ENCODE peak calls at places on chromosome 1, in seven cellular contexts. J is lung, B is H9, U is heart left ventricle, Q is neural crest cell, R is transverse colon, O is astrocyte. I is an unnamed sample.

GRCh38 chr1:3453891-3454810 is at the start of gene ARHGEF16:
- DNase-seq in O (no peak), B (peak; percentile 95), R (peak; percentile 92), J (peak; percentile 80), Q (peak; percentile 70), U (peak; percentile 50), I (no peak)

GRCh38 chr1:60171793-60172192 is 98.2 kb upstream of the C1orf87 start:
- DNase-seq in Q (no peak), U (no peak), B (no peak), R (no peak), J (no peak), O (peak; percentile 93), I (no peak)

GRCh38 chr1:91549041-91549735 is 48.5 kb downstream of the CDC7 start:
- DNase-seq in O (no peak), J (no peak), Q (no peak), R (peak; percentile 22), U (no peak), B (no peak), I (no peak)

GRCh38 chr1:44297695-44298400 is 57.2 kb downstream of the ERI3 start:
- DNase-seq in B (no peak), O (no peak), Q (no peak), J (no peak), U (no peak), R (no peak), I (no peak)

GRCh38 chr1:245677446-245678240 is 522.9 kb downstream of the KIF26B start:
- DNase-seq in O (peak; percentile 9), B (peak; percentile 15), J (no peak), R (no peak), U (no peak), Q (no peak), I (no peak)

GRCh38 chr1:65149391-65149729 is 1.4 kb downstream of the AK4 start:
- DNase-seq in J (no peak), B (peak; percentile 79), O (no peak), Q (no peak), U (no peak), R (no peak), I (no peak)

GRCh38 chr1:226748306-226748705 is 9.2 kb upstream of the ITPKB start:
- DNase-seq in O (no peak), U (no peak), Q (no peak), R (no peak), J (no peak), B (no peak), I (no peak)

GRCh38 chr1:214012418-214012817 is 24.6 kb downstream of the PROX1 start:
- DNase-seq in Q (no peak), J (no peak), R (no peak), U (no peak), O (no peak), B (no peak), I (no peak)

GRCh38 chr1:39925727-39926342 is 24.1 kb upstream of the MYCL start:
- DNase-seq in B (no peak), J (no peak), R (no peak), O (no peak), U (no peak), Q (no peak), I (no peak)

GRCh38 chr1:46487818-46488218 is 1.8 kb upstream of the DMBX1 start:
- DNase-seq in O (no peak), U (no peak), J (no peak), Q (no peak), R (no peak), B (peak; percentile 76), I (no peak)

GRCh38 chr1:46489169-46489637 is 433 bp upstream of the DMBX1 start:
- DNase-seq in R (peak; percentile 16), Q (no peak), O (no peak), B (no peak), U (no peak), J (no peak), I (no peak)

GRCh38 chr1:46486432-46487015 is 3.1 kb upstream of the DMBX1 start:
- DNase-seq in O (no peak), J (no peak), Q (no peak), B (no peak), R (no peak), U (no peak), I (no peak)

GRCh38 chr1:46489638-46490602 is at the start of gene DMBX1:
- DNase-seq in J (peak; percentile 32), R (peak; percentile 58), O (no peak), B (peak; percentile 86), Q (peak; percentile 25), U (no peak), I (no peak)

DNA sequence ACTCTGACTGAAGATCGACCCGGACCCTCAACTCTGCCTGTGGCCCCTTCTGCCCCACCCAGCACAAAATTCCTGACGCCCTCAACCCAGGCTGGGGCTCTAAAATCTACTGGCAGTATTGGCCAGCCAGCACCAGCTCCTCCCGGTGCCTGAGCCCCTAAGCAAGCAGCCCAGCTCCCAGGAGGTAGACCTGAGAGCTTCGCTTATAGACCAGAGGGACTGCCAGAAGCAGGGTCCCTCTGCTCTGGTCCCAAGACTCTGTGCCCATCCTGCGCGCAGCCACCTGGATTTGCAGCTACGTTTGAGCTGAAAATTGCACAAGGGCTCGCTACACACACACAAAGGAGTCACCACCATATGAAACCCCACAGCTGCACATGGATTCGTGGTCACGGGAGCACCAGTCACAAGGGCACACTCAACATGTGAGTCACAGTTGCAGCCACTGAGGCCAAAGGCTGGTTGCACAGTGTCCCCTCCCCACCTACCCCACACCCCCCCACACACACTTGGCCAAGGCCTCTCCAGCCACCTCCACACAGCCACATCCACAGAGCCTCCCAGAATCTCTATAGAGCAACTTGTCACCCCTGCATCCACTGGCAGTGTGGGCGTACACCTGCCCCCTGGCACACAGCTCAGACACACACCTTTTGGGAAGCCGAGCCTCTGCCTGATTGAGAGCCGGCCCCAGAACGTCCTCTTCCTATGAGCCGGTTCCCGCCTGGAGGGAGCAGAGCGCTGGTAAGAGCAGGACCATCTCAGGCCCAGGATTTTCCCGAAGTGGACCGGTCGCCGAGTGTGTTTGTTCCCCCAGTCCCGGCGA is 1.1 kb upstream of the DMBX1 start:
- DNase-seq in R (no peak), U (no peak), Q (no peak), O (peak; percentile 8), B (peak; percentile 51), J (no peak), I (no peak)
- TF ChIP-seq CTCF in R (no peak), U (no peak), Q (no peak), O (no peak), B (no peak), J (no peak), I (no peak)

GRCh38 chr1:244210884-244211558 is 159.9 kb downstream of the ZBTB18 start:
- DNase-seq in R (no peak), Q (no peak), U (no peak), J (no peak), B (peak; percentile 88), O (no peak), I (no peak)
- TF ChIP-seq CTCF in R (peak; percentile 17), Q (peak; percentile 43), U (no peak), J (no peak), B (peak; percentile 86), O (peak; percentile 19), I (no peak)

GRCh38 chr1:30195424-30196134 is 527.8 kb downstream of the MATN1 start:
- DNase-seq in J (peak; percentile 22), U (no peak), O (no peak), Q (no peak), B (no peak), R (no peak), I (no peak)
- TF ChIP-seq CTCF in J (no peak), U (no peak), O (no peak), Q (no peak), B (no peak), R (no peak), I (no peak)

DNA sequence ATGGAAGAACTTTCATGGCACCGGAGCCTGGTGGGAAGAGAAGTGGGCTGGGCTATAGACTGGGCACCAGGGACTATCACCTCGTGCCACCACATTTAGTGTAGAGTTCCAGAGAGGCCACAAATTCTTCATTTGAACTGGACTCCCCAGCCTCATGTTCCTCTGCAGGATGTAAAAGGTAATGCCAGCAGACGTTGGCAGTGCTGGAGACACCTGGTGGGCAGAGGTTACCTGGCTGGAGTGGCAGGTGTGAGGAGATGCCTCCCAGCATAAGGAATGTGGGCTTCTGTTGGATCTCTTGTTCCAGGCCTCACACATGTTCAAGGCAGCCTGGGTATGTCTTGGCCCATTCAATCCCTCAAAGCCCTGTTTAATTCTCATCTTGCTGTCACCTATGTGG is 35.2 kb downstream of the TEX35 start:
- DNase-seq in J (no peak), U (no peak), Q (no peak), O (no peak), R (no peak), B (no peak), I (no peak)
- TF ChIP-seq CTCF in J (no peak), U (no peak), Q (no peak), O (no peak), R (no peak), B (no peak), I (no peak)

DNA sequence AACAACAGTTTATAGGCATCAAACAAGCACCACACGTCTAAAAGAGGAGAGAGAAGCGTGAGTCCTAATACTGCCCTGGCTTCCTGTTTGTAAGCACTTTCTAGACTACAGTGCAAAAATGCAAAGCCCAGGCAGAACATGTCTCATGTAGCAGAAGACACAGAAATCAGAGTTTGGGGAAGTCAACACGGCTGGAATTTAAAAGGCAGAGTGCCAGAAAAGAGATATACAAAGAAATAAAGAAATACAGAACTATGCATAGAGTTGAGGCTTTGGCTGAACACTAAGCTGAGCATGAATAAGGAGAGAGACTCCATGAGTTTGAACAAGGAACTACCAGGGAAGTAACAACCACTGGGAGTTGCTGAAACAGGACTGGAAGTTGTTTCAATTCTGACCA is 566.6 kb upstream of the NR5A2 start:
- DNase-seq in R (no peak), B (no peak), Q (no peak), O (no peak), J (no peak), U (no peak), I (no peak)
- TF ChIP-seq CTCF in R (no peak), B (no peak), Q (no peak), O (no peak), J (no peak), U (no peak), I (no peak)

GRCh38 chr1:63189677-63190076 is 132.7 kb upstream of the FOXD3 start:
- DNase-seq in U (no peak), R (no peak), O (no peak), J (no peak), B (peak; percentile 77), Q (no peak), I (no peak)
- TF ChIP-seq CTCF in U (peak; percentile 6), R (no peak), O (no peak), J (no peak), B (peak; percentile 81), Q (peak; percentile 48), I (no peak)

DNA sequence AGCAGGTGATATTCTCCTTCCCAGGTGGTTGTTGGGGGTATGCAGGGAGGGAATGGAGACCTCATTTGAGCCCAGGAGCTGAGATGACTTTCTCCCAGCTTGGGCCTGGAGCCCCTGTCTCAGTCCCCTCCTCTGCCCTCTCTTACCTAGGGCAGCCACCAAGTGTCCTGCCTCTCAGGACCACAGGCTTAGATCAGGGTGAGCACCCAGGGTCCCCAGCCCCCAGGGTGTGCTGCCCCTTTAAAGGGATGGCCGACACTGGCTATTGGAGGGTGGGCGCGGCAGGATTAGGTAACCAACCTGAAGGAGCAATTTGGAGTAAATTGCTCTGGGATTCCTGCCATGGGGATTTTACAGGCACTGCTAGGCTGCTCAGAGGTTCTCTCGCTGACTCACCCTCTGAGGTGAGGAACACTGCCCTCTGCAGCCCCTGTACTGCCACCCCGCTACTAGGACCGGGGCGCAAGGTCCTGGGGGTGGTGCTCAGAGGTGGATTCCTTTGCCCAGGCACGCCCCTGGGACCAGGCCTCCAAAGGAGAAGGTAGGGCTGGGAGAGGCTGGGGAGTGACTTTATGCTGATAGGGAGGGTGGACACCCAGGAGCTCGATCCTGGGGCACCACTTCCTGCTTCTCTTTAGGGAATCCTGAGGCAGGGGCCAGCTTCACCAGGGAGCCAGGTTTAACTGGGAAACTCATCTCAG is 1.5 kb downstream of the RPS6KA1 start:
- DNase-seq in Q (no peak), B (peak; percentile 94), O (peak; percentile 58), U (no peak), R (peak; percentile 94), J (peak; percentile 89), I (no peak)
- TF ChIP-seq CTCF in Q (no peak), B (peak; percentile 68), O (no peak), U (no peak), R (peak; percentile 26), J (no peak), I (no peak)

I was measured in omental fat pad.